ENCODE peak calls at places on chromosomes 12 and 14, in ten cellular contexts. L is cardiac fibroblast; T is upper lobe of right lung; J is astrocyte of the spinal cord; B is CD8-positive, alpha-beta T cell; V is suprapubic skin; W is astrocyte of the cerebellum; A is fibroblast of lung; C is thoracic aorta; P is esophagus muscularis mucosa. O is an unnamed sample.

GRCh38 chr12:114738460-114739184 is 54.6 kb upstream of the TBX3 start:
- DNase-seq in L (no peak), T (no peak), B (no peak), W (no peak), V (no peak), P (no peak), A (no peak), J (no peak), C (no peak), O (no peak)

GRCh38 chr14:21071225-21072041 is 1.3 kb downstream of the ARHGEF40 start:
- DNase-seq in P (no peak), V (peak), J (peak), T (peak), W (peak), C (peak), B (peak), L (peak), A (peak), O (peak)

GRCh38 chr12:105109465-105110212 is 2.1 kb downstream of the WASHC4 start:
- DNase-seq in C (no peak), V (no peak), T (no peak), A (no peak), L (peak), W (no peak), B (no peak), P (no peak), J (peak), O (peak)

GRCh38 chr14:64730061-64730440 is 25.8 kb downstream of the PLEKHG3 start:
- DNase-seq in J (no peak), W (no peak), B (no peak), A (no peak), T (peak), P (no peak), C (no peak), L (no peak), V (no peak), O (no peak)

GRCh38 chr14:80705241-80705980 is 236.1 kb downstream of the CEP128 start:
- DNase-seq in T (no peak), W (no peak), L (no peak), P (no peak), A (no peak), J (no peak), C (no peak), V (no peak), B (no peak), O (peak)

GRCh38 chr14:28382460-28383220 is 383.9 kb upstream of the FOXG1 start:
- DNase-seq in T (no peak), B (no peak), J (peak), C (no peak), W (peak), L (peak), V (no peak), P (no peak), A (peak), O (peak)

GRCh38 chr14:97178781-97179180 is 381.6 kb downstream of the VRK1 start:
- DNase-seq in W (no peak), J (no peak), T (no peak), B (no peak), L (peak), P (peak), V (no peak), C (no peak), A (no peak), O (no peak)

GRCh38 chr12:30847259-30847658 is 79.3 kb upstream of the TSPAN11 start:
- DNase-seq in J (peak), A (peak), T (no peak), W (peak), V (no peak), C (no peak), L (peak), P (no peak), B (no peak), O (peak)

GRCh38 chr12:1660304-1661187 is 30.3 kb upstream of the ADIPOR2 start:
- DNase-seq in J (no peak), T (peak), C (no peak), P (no peak), B (peak), V (peak), W (no peak), A (peak), L (peak), O (peak)

GRCh38 chr12:53770281-53770680 is 18.5 kb upstream of the CISTR start:
- DNase-seq in V (no peak), P (no peak), T (no peak), B (no peak), J (peak), W (peak), C (no peak), A (peak), L (peak), O (peak)

GRCh38 chr12:58877243-58877743 is 43.0 kb downstream of the LRIG3 start:
- DNase-seq in B (no peak), V (no peak), W (peak), T (no peak), J (peak), C (no peak), L (peak), A (peak), P (no peak), O (peak)

GRCh38 chr14:37147310-37147875 is 25.0 kb downstream of the SLC25A21 start:
- DNase-seq in V (no peak), J (no peak), P (no peak), C (no peak), T (no peak), W (no peak), B (no peak), A (no peak), L (no peak), O (no peak)

GRCh38 chr12:117032593-117033381 is 66.4 kb downstream of the TESC start:
- DNase-seq in J (peak), T (no peak), W (no peak), L (peak), P (no peak), C (no peak), A (no peak), V (no peak), B (no peak), O (peak)

DNA sequence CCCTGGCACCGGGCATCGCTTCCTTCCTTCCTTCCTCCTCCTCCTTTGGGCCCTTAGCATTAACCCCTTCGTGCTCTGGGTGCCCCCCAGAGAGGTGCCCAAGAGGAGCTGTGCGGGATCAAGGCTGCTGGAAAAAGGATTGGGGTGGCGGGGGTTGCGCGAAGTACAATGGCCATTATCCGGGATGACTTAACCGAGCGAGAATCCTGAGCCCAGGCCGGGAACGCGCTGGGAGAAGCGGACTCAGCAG is 2.8 kb downstream of the DHH start:
- DNase-seq in J (no peak), L (no peak), B (no peak), P (no peak), T (no peak), V (no peak), A (peak), W (no peak), C (no peak), O (no peak)
- H3K4me3 ChIP-seq in J (peak), L (peak), B (no peak), P (peak), T (peak), V (peak), A (no peak), W (peak), C (peak), O (no peak)

DNA sequence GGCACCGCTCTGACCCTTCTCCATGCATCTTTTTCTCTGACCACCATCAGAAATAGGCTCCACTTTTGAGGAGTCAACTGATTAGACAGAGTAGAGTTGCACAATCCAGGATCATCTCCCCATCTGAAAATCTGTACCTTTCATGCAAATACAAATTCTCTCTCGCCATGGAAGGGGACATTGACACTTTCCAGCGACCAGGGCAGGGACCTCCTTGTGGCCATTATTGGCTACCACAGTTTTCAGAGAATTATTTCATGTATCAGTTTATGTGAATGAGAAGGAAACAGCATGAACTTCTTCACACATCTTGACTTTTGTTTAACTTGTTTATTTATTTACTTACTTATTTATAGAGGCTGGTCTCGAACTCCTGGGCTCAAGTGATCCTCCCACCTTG is 13.8 kb upstream of the RAN start:
- DNase-seq in J (no peak), L (no peak), P (no peak), A (no peak), W (no peak), T (no peak), B (no peak), V (no peak), C (no peak), O (no peak)
- TF ChIP-seq CTCF in J (no peak), L (no peak), P (no peak), A (no peak), W (no peak), T (no peak), B (no peak), V (no peak), C (no peak), O (no peak)

GRCh38 chr14:61601923-61602732 is 93.2 kb upstream of the HIF1A start:
- DNase-seq in L (no peak), T (no peak), A (no peak), C (no peak), W (no peak), B (no peak), V (no peak), P (no peak), J (peak), O (no peak)

GRCh38 chr14:61598980-61599379 is 96.3 kb upstream of the HIF1A start:
- DNase-seq in C (no peak), L (peak), B (no peak), W (no peak), J (no peak), A (no peak), T (no peak), V (no peak), P (peak), O (no peak)

GRCh38 chr14:61599959-61600358 is 95.4 kb upstream of the HIF1A start:
- DNase-seq in W (no peak), V (no peak), C (no peak), L (no peak), J (no peak), P (no peak), A (no peak), B (no peak), T (no peak), O (no peak)

GRCh38 chr14:61603736-61604135 is 91.6 kb upstream of the HIF1A start:
- DNase-seq in A (no peak), L (peak), P (no peak), C (no peak), W (no peak), V (no peak), J (no peak), T (no peak), B (no peak), O (no peak)

GRCh38 chr14:61602733-61603077 is 92.6 kb upstream of the HIF1A start:
- DNase-seq in J (peak), T (no peak), C (no peak), V (no peak), L (peak), A (no peak), B (no peak), P (no peak), W (no peak), O (no peak)
- H3K4me3 ChIP-seq in J (no peak), T (no peak), C (no peak), V (no peak), L (no peak), A (no peak), B (no peak), P (no peak), W (no peak), O (no peak)

DNA sequence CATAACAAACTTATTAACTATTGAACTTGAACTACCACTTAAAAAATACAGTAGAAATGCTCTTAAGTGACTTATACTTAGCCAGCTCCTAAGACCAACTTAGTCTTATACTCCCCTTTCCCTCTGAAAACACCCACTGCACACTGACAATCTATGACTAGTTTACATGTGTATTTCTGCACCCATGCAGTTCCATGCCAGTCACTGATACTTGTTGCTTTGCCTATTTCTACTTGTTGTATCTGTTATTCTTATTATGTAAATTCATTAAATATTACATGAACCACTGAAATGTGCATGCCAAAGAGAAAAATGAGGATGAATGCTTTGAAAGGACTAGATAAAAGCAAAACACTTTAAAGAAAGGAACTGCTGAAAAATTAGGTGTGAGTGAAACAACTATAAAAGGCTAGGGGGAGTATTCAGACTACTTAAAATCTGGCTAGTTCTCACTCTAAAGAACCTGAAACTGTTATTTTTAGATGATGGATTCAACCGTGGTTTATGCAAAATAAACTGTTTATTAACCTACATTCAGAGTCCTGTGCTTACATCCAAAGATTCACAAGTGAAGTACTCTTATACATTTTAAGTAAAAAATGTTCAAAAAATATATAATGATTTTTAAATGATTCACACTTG is 74.7 kb downstream of the RPS6KA5 start:
- DNase-seq in V (no peak), W (no peak), P (no peak), L (no peak), T (no peak), J (no peak), A (no peak), B (no peak), C (no peak), O (no peak)
- TF ChIP-seq CTCF in V (no peak), W (no peak), P (no peak), L (no peak), T (no peak), J (no peak), A (no peak), B (no peak), C (no peak), O (no peak)

O was measured in epithelial cell of esophagus.